ENCODE peak calls at places on chromosomes 4 and X, in four cellular contexts. M is T-helper 1 cell; L is stimulated activated CD4-positive, alpha-beta T cell treated with anti-CD3 and anti-CD28 coated beads, Interleukin-2, amount 100 ng/mL, for 24 hours; K is GM04503. U is an unnamed sample.

GRCh38 chr4:86557526-86557925 is 36.6 kb upstream of the PTPN13 start:
- DNase-seq in M (no peak), L (no peak), K (no peak), U (no peak)

GRCh38 chrX:130172127-130172834 is 519 bp downstream of the RAB33A start:
- DNase-seq in M (no peak), L (no peak), K (no peak), U (no peak)

GRCh38 chrX:108304210-108304609 is 134.0 kb downstream of the COL4A6 start:
- DNase-seq in M (no peak), L (no peak), K (no peak), U (no peak)

GRCh38 chr4:38605181-38605764 is 58.7 kb upstream of the KLF3 start:
- DNase-seq in M (no peak), L (no peak), K (no peak), U (no peak)

GRCh38 chr4:55503164-55503563 is 43.5 kb downstream of the CLOCK start:
- DNase-seq in M (no peak), L (no peak), K (no peak), U (no peak)

GRCh38 chrX:47218920-47219815 is 687 bp downstream of the CDK16 start:
- DNase-seq in M (peak; percentile 23), L (peak; percentile 56), K (no peak), U (peak; percentile 42)

GRCh38 chr4:2856266-2856665 is 12.6 kb downstream of the ADD1 start:
- DNase-seq in M (no peak), L (no peak), K (no peak), U (no peak)

GRCh38 chr4:3657917-3658913 is 108.0 kb upstream of the ADRA2C start:
- DNase-seq in M (no peak), L (no peak), K (no peak), U (no peak)

GRCh38 chrX:13194291-13195103 is 125.4 kb downstream of the ATXN3L start:
- DNase-seq in M (no peak), L (no peak), K (no peak), U (no peak)

GRCh38 chr4:85607624-85608023 is 132.7 kb downstream of the ARHGAP24 start:
- DNase-seq in M (no peak), L (no peak), K (no peak), U (peak; percentile 71)

GRCh38 chr4:123346330-123346940 is 50.2 kb upstream of the SPRY1 start:
- DNase-seq in M (no peak), L (no peak), K (no peak), U (no peak)

GRCh38 chr4:112894951-112895350 is 154.5 kb upstream of the ANK2 start:
- DNase-seq in M (no peak), L (no peak), K (no peak), U (no peak)

GRCh38 chr4:169179609-169180526 is 90.9 kb downstream of the SH3RF1 start:
- DNase-seq in M (no peak), L (no peak), K (no peak), U (no peak)

GRCh38 chr4:112327950-112328349 is 30.8 kb downstream of the ALPK1 start:
- DNase-seq in M (no peak), L (no peak), K (peak; percentile 17), U (peak; percentile 4)

GRCh38 chr4:68240618-68241017 is 4.9 kb downstream of the TMPRSS11B start:
- DNase-seq in M (no peak), L (no peak), K (no peak), U (no peak)

GRCh38 chr4:149008415-149009025 is 566.3 kb upstream of the NR3C2 start:
- DNase-seq in M (no peak), L (no peak), K (no peak), U (no peak)

GRCh38 chr4:22483551-22483981 is 32.3 kb downstream of the ADGRA3 start:
- DNase-seq in M (no peak), L (no peak), K (no peak), U (no peak)

GRCh38 chrX:12702509-12703091 is 88.6 kb upstream of the PRPS2 start:
- DNase-seq in M (no peak), L (peak; percentile 15), K (no peak), U (no peak)

GRCh38 chr4:52199574-52200338 is 148.7 kb downstream of the SPATA18 start:
- DNase-seq in M (no peak), L (no peak), K (peak; percentile 78), U (no peak)

GRCh38 chrX:131853440-131853839 is 169.7 kb upstream of the STK26 start:
- DNase-seq in M (no peak), L (no peak), K (no peak), U (no peak)

GRCh38 chrX:16807976-16808542 is 21.8 kb downstream of the TXLNG start:
- DNase-seq in M (no peak), L (no peak), K (no peak), U (no peak)

GRCh38 chr4:3361896-3362295 is 69.1 kb downstream of the RGS12 start:
- DNase-seq in M (no peak), L (no peak), K (no peak), U (no peak)

GRCh38 chrX:905828-906566 is 275.4 kb downstream of the SHOX start:
- DNase-seq in M (no peak), L (no peak), K (no peak), U (no peak)

GRCh38 chr4:68361146-68361589 is 11.3 kb upstream of the YTHDC1 start:
- DNase-seq in M (no peak), L (no peak), K (peak; percentile 86), U (no peak)

GRCh38 chrX:45667666-45668065 is 467.0 kb upstream of the DIPK2B start:
- DNase-seq in M (no peak), L (no peak), K (no peak), U (no peak)